ENCODE peak calls at places on chromosomes 2 and 18, in nine cellular contexts. U is fibroblast of lung, N is neural crest cell, H is B cell, Q is activated B cell treated with CpG ODN at 0.5 μM for 24 hours, C is upper lobe of left lung, V is brain microvascular endothelial cell, T is GM06990, R is mesothelial cell of epicardium. E is an unnamed sample.

GRCh38 chr2:231227309-231228162 is 29.1 kb downstream of the ARMC9 start:
- DNase-seq in U (peak; percentile 83), N (peak; percentile 36), H (peak; percentile 73), Q (no peak), C (peak; percentile 73), V (peak; percentile 79), T (peak; percentile 45), R (no peak), E (peak; percentile 63)

GRCh38 chr2:179344280-179344961 is 79.8 kb upstream of the SESTD1 start:
- DNase-seq in U (peak; percentile 46), N (no peak), H (no peak), Q (no peak), C (no peak), V (peak; percentile 20), T (no peak), R (no peak), E (no peak)

GRCh38 chr2:233213011-233213410 is 38.5 kb upstream of the ATG16L1 start:
- DNase-seq in U (no peak), N (no peak), H (no peak), Q (no peak), C (no peak), V (no peak), T (no peak), R (no peak), E (no peak)

GRCh38 chr18:70289351-70290330 is 796 bp downstream of the SOCS6 start:
- DNase-seq in U (peak; percentile 46), N (peak; percentile 31), H (peak; percentile 8), Q (peak; percentile 20), C (peak; percentile 53), V (no peak), T (peak; percentile 63), R (peak; percentile 67), E (no peak)

GRCh38 chr2:218438601-218439000 is 19.7 kb downstream of the VIL1 start:
- DNase-seq in U (no peak), N (no peak), H (peak; percentile 22), Q (no peak), C (no peak), V (no peak), T (no peak), R (no peak), E (no peak)

GRCh38 chr2:84435331-84436081 is 23.6 kb downstream of the SUCLG1 start:
- DNase-seq in U (peak; percentile 79), N (no peak), H (no peak), Q (no peak), C (no peak), V (peak; percentile 82), T (no peak), R (no peak), E (no peak)

GRCh38 chr2:36512705-36513104 is 85.3 kb downstream of the FEZ2 start:
- DNase-seq in U (no peak), N (no peak), H (no peak), Q (no peak), C (no peak), V (no peak), T (no peak), R (no peak), E (no peak)

GRCh38 chr2:94996401-94997100 is 29.0 kb upstream of the MAL start:
- DNase-seq in U (no peak), N (no peak), H (no peak), Q (no peak), C (no peak), V (no peak), T (no peak), R (no peak), E (no peak)

GRCh38 chr2:160220001-160220400 is 19.9 kb upstream of the ITGB6 start:
- DNase-seq in U (no peak), N (no peak), H (no peak), Q (no peak), C (no peak), V (no peak), T (no peak), R (no peak), E (no peak)

GRCh38 chr2:160222546-160223281 is 22.6 kb upstream of the ITGB6 start:
- DNase-seq in U (no peak), N (no peak), H (no peak), Q (no peak), C (no peak), V (no peak), T (no peak), R (no peak), E (no peak)

GRCh38 chr2:160220545-160221009 is 20.5 kb upstream of the ITGB6 start:
- DNase-seq in U (no peak), N (no peak), H (no peak), Q (no peak), C (no peak), V (no peak), T (peak; percentile 22), R (no peak), E (no peak)

GRCh38 chr2:160223560-160223959 is 23.5 kb upstream of the ITGB6 start:
- DNase-seq in U (no peak), N (no peak), H (no peak), Q (no peak), C (no peak), V (no peak), T (no peak), R (no peak), E (no peak)

DNA sequence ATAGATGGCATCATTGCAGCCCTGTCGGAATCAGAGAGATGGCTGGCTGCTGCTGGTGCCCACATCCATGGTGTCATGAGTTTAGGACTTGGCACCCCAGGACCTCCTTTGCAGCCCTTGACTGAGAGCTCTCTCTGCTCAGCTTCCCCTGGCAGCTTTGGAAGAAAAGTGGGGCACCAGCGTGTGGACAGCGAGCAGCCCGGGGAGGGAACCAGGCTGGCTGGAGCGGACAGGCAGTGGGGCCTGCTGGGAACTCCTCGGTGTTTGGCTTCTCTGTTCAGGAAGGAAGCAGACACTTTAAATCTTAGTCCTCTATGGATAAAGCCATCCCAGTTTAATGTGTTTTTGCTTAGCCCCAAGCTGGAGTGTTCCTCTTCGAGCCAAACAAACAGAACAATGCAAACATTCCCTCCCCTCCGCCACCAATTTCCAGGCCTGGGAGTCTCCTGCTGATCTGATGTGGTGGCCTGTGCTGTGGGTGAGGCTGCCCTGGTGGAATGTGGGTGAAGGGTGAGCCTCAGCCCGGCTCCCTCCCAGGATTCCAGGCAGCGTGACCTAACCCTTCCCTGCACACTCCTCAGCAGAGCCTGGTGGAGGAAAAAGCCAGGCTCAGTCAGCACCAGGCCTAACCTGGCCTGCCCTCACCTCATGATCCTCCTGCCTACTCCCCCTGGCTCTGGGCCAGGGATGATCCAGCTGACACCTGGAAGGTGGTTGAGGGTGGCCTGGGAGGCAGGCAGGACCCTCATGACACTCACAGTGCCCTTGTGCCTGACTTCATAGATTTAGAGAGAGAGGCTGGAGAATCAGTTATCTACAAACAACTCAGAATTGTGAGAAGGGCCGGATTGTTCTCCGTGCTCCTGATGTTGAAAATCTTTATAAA is 21.6 kb upstream of the ITGB6 start:
- DNase-seq in U (peak; percentile 80), N (no peak), H (no peak), Q (no peak), C (peak; percentile 89), V (no peak), T (no peak), R (no peak), E (no peak)
- TF ChIP-seq CTCF in U (no peak), N (no peak), H (no peak), Q (no peak), C (no peak), V (no peak), T (no peak), R (no peak), E (no peak)

DNA sequence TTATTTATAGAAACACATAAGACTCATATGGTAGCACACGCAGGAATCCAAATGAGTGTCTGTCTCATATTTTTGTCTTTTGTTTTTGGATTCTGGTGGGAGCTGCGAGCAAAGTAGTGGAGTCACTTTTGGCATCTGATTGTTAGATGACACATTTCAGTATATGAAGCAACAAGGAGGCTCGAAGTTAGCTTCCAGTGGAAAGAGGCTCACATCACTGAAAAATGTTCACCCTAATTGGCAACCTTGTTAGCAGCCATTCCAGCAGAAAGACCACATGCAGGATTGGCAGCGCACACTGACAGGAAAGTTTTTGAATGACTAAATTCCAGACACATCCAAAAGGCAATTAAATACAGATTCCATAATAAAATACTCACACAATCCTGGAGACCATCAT is 87.4 kb downstream of the MYT1L start:
- DNase-seq in U (no peak), N (no peak), H (no peak), Q (no peak), C (no peak), V (no peak), T (no peak), R (no peak), E (no peak)
- TF ChIP-seq CTCF in U (no peak), N (no peak), H (no peak), Q (no peak), C (no peak), V (no peak), T (no peak), R (no peak), E (no peak)

DNA sequence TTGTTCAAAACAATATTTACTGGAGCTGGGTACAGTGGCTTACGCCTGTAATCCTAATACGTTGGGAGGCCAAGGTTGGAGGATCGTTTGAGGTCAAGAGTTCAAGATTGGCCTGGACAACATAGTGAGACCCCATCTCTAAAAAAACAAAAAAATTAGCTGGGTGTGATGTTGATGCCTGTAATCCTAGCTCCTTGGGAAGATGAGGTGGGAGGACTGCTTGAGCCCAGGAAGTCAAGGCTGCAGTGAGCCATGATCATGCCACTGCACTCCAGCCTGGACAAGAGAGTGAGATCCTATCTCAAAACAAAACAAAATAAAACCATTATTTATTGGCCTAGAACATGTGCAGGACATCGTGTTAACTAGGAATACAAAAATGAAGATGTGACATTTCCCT is 77.5 kb downstream of the COLEC12 start:
- DNase-seq in U (no peak), N (no peak), H (no peak), Q (no peak), C (no peak), V (no peak), T (no peak), R (no peak), E (no peak)
- TF ChIP-seq CTCF in U (no peak), N (no peak), H (no peak), Q (no peak), C (no peak), V (no peak), T (no peak), R (no peak), E (no peak)

DNA sequence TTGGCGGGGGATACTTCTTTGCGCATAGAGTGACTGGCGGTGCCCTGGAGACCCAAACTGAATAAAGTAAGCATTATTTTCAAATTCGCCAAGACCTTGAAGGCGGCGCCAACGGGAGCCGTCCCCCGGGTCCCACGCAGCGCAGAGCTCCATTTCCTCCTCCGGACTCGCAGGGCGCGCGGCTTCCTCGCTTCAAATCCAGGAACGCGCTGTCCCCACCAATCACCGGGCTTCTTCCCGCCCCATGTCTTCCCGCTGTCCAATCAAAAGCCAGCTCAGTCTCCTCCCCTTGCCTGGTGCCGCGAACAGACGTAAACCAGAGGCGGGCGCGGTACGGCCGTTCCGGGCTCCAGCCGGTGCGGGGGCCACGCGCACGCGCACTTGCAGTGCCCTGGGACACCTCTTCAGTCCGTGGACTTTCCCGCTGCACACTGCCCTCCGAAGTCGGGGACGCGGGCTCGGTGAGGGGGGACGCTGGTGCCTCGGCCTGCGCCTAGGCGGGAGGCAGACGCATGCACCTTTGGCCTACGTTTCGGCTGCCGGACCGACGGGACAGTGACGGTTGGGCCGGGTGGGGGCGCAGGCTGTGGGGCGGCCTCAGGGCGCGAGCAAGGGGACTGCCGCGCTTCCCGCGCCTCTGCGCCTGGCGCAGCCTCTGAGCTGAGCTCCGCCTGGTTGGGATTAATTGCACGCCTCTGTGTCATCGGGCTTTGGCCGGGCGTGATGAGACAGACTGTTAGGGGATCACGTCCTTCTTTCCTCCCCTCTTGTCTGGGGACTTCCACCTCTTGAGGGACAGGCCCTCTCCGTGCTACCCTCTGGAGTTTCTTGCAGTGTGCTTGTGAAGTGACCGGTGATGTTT is at the start of gene CEP192:
- DNase-seq in U (peak; percentile 99), N (peak; percentile 96), H (peak; percentile 97), Q (peak; percentile 93), C (peak; percentile 98), V (peak; percentile 98), T (peak; percentile 99), R (peak; percentile 97), E (peak; percentile 97)
- TF ChIP-seq CTCF in U (no peak), N (no peak), H (peak; percentile 36), Q (no peak), C (no peak), V (no peak), T (peak; percentile 29), R (no peak), E (no peak)

E was measured in CD14-positive monocyte.